ENCODE peak calls at places on chromosomes 6 and 20, in four cellular contexts. S is lower leg skin, I is cardiac muscle cell, M is MCF 10A. L is an unnamed sample.

GRCh38 chr6:142174681-142175080 is 27.6 kb downstream of the VTA1 start:
- DNase-seq in S (no peak), I (no peak), M (no peak), L (no peak)

GRCh38 chr6:85346196-85346595 is 103.7 kb upstream of the NT5E start:
- DNase-seq in S (no peak), I (no peak), M (no peak), L (no peak)

GRCh38 chr20:20078041-20078440 is 25.7 kb downstream of the CFAP61 start:
- DNase-seq in S (no peak), I (no peak), M (no peak), L (no peak)

GRCh38 chr6:131897050-131897435 is 54.1 kb downstream of the CCN2 start:
- DNase-seq in S (no peak), I (no peak), M (no peak), L (no peak)

GRCh38 chr6:39777661-39778060 is 14.5 kb upstream of the DAAM2 start:
- DNase-seq in S (no peak), I (peak), M (no peak), L (no peak)

GRCh38 chr20:18628330-18628941 is 40.6 kb downstream of the DTD1 start:
- DNase-seq in S (no peak), I (peak), M (peak), L (no peak)

GRCh38 chr6:31969712-31970603 is 2.0 kb downstream of the DXO start:
- DNase-seq in S (no peak), I (no peak), M (no peak), L (no peak)

GRCh38 chr6:17341117-17341805 is 52.1 kb upstream of the CAP2 start:
- DNase-seq in S (no peak), I (no peak), M (no peak), L (no peak)

GRCh38 chr6:15577106-15577505 is 85.7 kb downstream of the DTNBP1 start:
- DNase-seq in S (no peak), I (no peak), M (no peak), L (no peak)

GRCh38 chr20:13221673-13222318 is 722 bp downstream of the ISM1 start:
- DNase-seq in S (no peak), I (peak), M (peak), L (peak)

GRCh38 chr6:49499121-49499520 is 602 bp upstream of the GLYATL3 start:
- DNase-seq in S (no peak), I (no peak), M (no peak), L (no peak)

GRCh38 chr6:169859978-169860703 is 108.7 kb downstream of the ERMARD start:
- DNase-seq in S (peak), I (no peak), M (no peak), L (peak)

GRCh38 chr6:44120692-44121443 is 6.4 kb downstream of the MRPL14 start:
- DNase-seq in S (no peak), I (no peak), M (no peak), L (no peak)

GRCh38 chr6:82704048-82704447 is 340.4 kb downstream of the TPBG start:
- DNase-seq in S (no peak), I (no peak), M (peak), L (no peak)

GRCh38 chr6:26055670-26056582 is 31.3 kb upstream of the HFE start:
- DNase-seq in S (peak), I (peak), M (peak), L (peak)

GRCh38 chr6:28807682-28808280 is 116.0 kb downstream of the TRIM27 start:
- DNase-seq in S (no peak), I (no peak), M (peak), L (no peak)

GRCh38 chr6:146594495-146594894 is 4.3 kb upstream of the ADGB start:
- DNase-seq in S (no peak), I (no peak), M (no peak), L (no peak)

GRCh38 chr6:85191656-85192055 is 258.2 kb upstream of the NT5E start:
- DNase-seq in S (no peak), I (no peak), M (no peak), L (no peak)

GRCh38 chr6:16402501-16402900 is 164.1 kb downstream of the GMPR start:
- DNase-seq in S (no peak), I (no peak), M (no peak), L (no peak)

GRCh38 chr20:37990571-37991151 is 42.6 kb downstream of the TTI1 start:
- DNase-seq in S (peak), I (peak), M (peak), L (no peak)

GRCh38 chr6:105851181-105851580 is 235.0 kb upstream of the PRDM1 start:
- DNase-seq in S (no peak), I (no peak), M (no peak), L (no peak)

GRCh38 chr6:17831135-17831534 is 124.4 kb upstream of the NUP153 start:
- DNase-seq in S (peak), I (no peak), M (peak), L (no peak)

GRCh38 chr6:22231616-22232015 is 65.2 kb downstream of the PRL start:
- DNase-seq in S (no peak), I (no peak), M (peak), L (no peak)

GRCh38 chr6:135128268-135128914 is 52.7 kb upstream of the MYB start:
- DNase-seq in S (no peak), I (no peak), M (no peak), L (no peak)

GRCh38 chr6:139764498-139764986 is 390.1 kb upstream of the CITED2 start:
- DNase-seq in S (peak), I (peak), M (peak), L (no peak)

GRCh38 chr6:53466257-53466656 is 78.6 kb downstream of the GCLC start:
- DNase-seq in S (no peak), I (no peak), M (peak), L (no peak)

GRCh38 chr6:155319902-155320301 is 5.6 kb upstream of the TFB1M start:
- DNase-seq in S (no peak), I (no peak), M (no peak), L (no peak)

GRCh38 chr6:149918151-149918905 is 4.6 kb downstream of the RAET1G start:
- DNase-seq in S (no peak), I (no peak), M (no peak), L (peak)

GRCh38 chr20:19885981-19886665 is 128.1 kb downstream of the RIN2 start:
- DNase-seq in S (peak), I (peak), M (peak), L (no peak)

GRCh38 chr6:32952817-32953739 is at the start of gene HLA-DMA:
- DNase-seq in S (peak), I (peak), M (peak), L (no peak)

GRCh38 chr6:30238178-30238795 is 25.1 kb upstream of the TRIM26 start:
- DNase-seq in S (no peak), I (no peak), M (peak), L (no peak)

GRCh38 chr6:3868544-3868943 is 19.4 kb downstream of the FAM50B start:
- DNase-seq in S (no peak), I (no peak), M (no peak), L (no peak)

GRCh38 chr20:4160761-4161305 is 145.5 kb upstream of the RNF24 start:
- DNase-seq in S (peak), I (peak), M (peak), L (peak)

DNA sequence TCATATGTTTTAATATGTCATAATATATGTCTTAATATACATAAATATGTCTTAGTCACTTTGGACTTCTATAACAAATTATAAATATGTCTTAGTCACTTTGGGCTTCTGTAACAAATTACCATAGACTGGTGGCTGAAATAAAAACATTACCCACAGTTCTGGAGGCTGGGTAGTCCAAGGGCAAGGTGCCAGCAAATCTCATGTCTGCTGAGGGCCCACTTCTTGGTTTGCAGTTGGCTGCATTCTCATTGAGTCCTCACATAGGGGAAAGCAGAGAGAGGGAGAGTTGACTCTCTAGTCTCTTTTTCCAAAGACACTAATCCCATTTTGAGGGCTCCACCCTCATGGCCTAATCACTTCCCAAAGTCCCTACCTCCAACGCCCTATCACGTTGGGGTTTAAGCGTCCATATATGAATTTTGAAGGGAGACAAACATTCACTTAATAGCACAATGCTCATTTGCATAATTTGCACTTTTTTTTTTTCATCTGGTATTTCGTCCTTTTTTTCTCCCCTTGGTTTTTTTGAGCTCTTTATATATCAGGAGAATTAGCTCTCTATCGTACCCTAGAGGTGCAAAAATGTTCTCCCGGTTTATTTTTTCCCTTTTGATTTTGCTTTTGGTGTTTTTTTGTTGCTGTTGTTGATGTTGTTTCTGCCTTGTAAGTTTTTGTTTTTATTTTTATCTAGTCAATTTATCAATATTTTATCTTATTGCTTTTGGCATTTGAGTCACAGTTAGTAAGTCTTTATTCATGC is 266.4 kb downstream of the PLCB1 start:
- DNase-seq in S (no peak), I (no peak), M (no peak), L (no peak)
- TF ChIP-seq CTCF in S (no peak), I (peak), M (no peak), L (peak)

GRCh38 chr20:58388882-58389323 is at the start of gene VAPB:
- DNase-seq in S (peak), I (peak), M (peak), L (peak)
- TF ChIP-seq CTCF in S (no peak), I (no peak), M (no peak), L (no peak)

GRCh38 chr20:32761831-32762753 is at the start of gene DNMT3B:
- DNase-seq in S (peak), I (peak), M (peak), L (peak)
- TF ChIP-seq CTCF in S (no peak), I (no peak), M (peak), L (peak)

DNA sequence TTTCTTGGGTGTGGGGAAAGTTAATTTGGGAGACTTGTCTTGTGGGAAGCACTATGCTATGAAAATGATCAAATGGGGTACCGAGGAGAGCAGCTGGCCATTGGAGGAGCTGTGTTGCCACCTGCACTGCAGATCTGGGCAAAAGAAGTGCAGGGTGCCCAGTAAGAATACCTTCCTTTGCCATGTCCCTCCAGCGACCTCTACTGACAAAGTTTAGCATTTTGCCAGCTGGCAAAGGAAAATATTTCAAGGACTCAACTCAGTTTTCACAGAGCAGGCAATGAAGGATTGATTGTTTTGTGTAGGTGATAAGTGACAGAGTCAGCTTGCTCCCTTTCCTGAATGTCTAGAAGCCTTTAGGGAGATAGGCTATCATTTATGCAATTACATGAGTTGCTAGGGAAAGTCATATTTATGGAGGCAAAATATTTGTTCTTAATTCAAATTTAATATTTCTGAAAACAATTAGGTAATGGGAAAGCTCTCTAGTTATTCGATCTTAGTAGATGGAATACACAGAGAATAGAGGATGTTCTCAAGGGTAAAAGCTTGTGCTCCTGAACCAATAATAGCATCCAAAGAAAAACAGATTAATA is 118.4 kb downstream of the FARS2 start:
- DNase-seq in S (no peak), I (peak), M (peak), L (no peak)
- TF ChIP-seq CTCF in S (no peak), I (peak), M (peak), L (peak)

GRCh38 chr20:60931691-60932090 is 320.4 kb upstream of the CDH4 start:
- DNase-seq in S (no peak), I (no peak), M (no peak), L (no peak)

GRCh38 chr20:60926831-60927230 is 325.2 kb upstream of the CDH4 start:
- DNase-seq in S (no peak), I (no peak), M (no peak), L (no peak)

GRCh38 chr20:60934724-60935123 is 317.3 kb upstream of the CDH4 start:
- DNase-seq in S (no peak), I (no peak), M (no peak), L (no peak)

GRCh38 chr20:60928341-60928740 is 323.7 kb upstream of the CDH4 start:
- DNase-seq in S (no peak), I (no peak), M (no peak), L (no peak)

DNA sequence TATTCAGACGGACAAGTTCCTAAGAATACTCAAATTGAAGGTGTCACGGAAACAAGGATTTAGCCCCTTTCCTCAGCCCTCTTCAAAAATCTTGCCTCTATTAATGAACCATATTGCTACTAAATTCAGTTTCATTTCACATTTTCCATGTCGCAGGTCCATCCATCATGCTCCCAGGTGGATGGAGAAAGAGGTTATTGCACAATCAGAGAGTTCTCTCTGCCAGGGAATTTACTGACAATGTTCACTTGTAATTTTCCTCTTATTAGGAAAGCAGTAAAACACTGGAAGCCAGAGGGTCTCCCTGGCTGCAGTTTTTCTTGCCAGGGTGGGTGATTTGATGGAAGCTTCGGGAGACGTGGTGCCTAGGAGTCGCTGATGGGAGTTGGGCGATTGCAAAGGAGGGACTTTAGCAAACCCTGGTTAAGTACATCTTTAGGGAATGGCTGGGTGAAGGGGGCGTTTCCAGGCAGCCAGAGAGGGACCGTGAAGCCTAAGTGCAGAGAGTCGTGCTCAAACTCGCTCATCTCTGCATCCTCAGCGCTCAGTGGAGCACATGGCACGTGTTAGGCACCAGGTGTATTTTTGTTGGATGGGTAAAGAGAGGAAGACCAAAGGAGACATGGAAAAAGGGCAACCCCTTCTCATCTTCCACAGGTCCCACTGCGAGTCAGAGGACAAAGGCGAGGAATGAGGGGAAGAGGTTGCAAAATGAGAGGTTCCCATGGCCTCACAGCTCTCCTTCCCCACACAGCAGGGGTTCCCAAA is 321.9 kb upstream of the CDH4 start:
- DNase-seq in S (no peak), I (no peak), M (no peak), L (no peak)
- TF ChIP-seq CTCF in S (no peak), I (no peak), M (no peak), L (no peak)

GRCh38 chr6:137056121-137056880 is 11.5 kb upstream of the IL20RA start:
- DNase-seq in S (no peak), I (no peak), M (no peak), L (no peak)

DNA sequence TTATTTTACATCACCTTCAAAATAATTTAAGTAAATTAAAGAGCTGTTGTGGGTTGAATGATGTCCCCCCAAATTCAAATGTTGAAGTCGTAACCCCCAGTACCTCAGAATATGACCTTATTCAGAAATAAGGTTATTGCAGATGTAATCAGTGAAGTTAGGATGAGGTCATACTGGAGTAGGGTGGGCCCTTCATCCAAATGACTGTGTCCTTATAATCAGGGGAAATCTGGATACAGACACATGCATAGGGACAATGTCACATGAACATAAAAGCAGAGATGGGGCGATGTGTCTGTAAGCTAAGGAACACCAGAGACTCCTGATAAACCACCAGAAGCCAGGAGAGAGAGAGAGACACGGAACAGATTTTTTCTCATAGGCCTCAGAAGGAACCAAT is 13.3 kb upstream of the IL20RA start:
- DNase-seq in S (no peak), I (no peak), M (no peak), L (no peak)
- TF ChIP-seq CTCF in S (no peak), I (no peak), M (no peak), L (no peak)

GRCh38 chr6:157157228-157157627 is 166.1 kb downstream of the TMEM242 start:
- DNase-seq in S (no peak), I (no peak), M (no peak), L (no peak)

GRCh38 chr6:157161912-157162311 is 161.4 kb downstream of the TMEM242 start:
- DNase-seq in S (no peak), I (no peak), M (no peak), L (no peak)

GRCh38 chr6:157158456-157158855 is 164.9 kb downstream of the TMEM242 start:
- DNase-seq in S (no peak), I (peak), M (no peak), L (no peak)

GRCh38 chr6:157159339-157159738 is 164.0 kb downstream of the TMEM242 start:
- DNase-seq in S (no peak), I (no peak), M (no peak), L (no peak)

DNA sequence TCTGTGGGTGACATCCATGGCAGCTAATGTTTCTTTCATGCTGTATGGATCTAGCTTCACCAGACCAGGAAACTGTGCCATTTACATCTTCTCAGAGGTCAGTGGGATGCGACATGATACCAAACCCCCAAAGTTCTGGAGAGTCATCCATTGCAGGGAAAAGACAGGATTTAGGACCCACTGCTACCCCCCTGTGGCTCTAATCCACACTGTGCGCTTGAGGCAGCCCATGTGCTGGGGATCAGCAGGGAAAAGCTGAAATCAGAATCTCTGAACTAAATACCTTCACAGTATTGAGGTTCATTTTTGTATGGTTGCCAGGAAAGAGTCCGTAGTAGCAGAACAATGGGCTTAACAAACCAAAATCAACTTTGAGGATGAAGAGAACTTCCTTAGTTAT is 164.4 kb downstream of the TMEM242 start:
- DNase-seq in S (no peak), I (peak), M (no peak), L (no peak)
- TF ChIP-seq CTCF in S (no peak), I (peak), M (no peak), L (no peak)

L was measured in type B pancreatic cell.